ENCODE peak calls at places on chromosomes 2 and 18, in eight cellular contexts. J is stimulated activated CD8-positive, alpha-beta memory T cell treated with anti-CD3 and anti-CD28 coated beads, Interleukin-15, amount 100 ng/mL, for 1 hour; P is endothelial cell; I is AG09319; V is SW480; D is activated T-helper 1 cell treated with Interleukin-2 at 50 U/mL for 16 hours; T is Daoy; O is lower leg skin. A is an unnamed sample.
A peak's percentile ranks its signal among the peaks of the same experiment; 100 is the strongest.

GRCh38 chr18:2173464-2173863 is 397.8 kb downstream of the METTL4 start:
- DNase-seq in J (no peak), P (no peak), I (peak; percentile 57), V (no peak), D (no peak), T (peak; percentile 68), O (no peak), A (no peak)

GRCh38 chr2:150482667-150483260 is 4.7 kb downstream of the RND3 start:
- DNase-seq in J (no peak), P (no peak), I (no peak), V (no peak), D (no peak), T (no peak), O (no peak), A (no peak)

GRCh38 chr2:201558232-201558631 is 85.1 kb downstream of the TMEM237 start:
- DNase-seq in J (no peak), P (no peak), I (no peak), V (no peak), D (no peak), T (no peak), O (no peak), A (no peak)

GRCh38 chr2:20600756-20601325 is 50.1 kb downstream of the HS1BP3 start:
- DNase-seq in J (no peak), P (no peak), I (no peak), V (no peak), D (no peak), T (no peak), O (no peak), A (no peak)

GRCh38 chr18:45755936-45756335 is 32.0 kb downstream of the SLC14A1 start:
- DNase-seq in J (no peak), P (no peak), I (no peak), V (no peak), D (no peak), T (peak; percentile 55), O (peak; percentile 45), A (no peak)

GRCh38 chr2:105595536-105595935 is 149.2 kb upstream of the NCK2 start:
- DNase-seq in J (no peak), P (no peak), I (no peak), V (peak; percentile 63), D (no peak), T (peak; percentile 71), O (no peak), A (no peak)

GRCh38 chr2:49286045-49286444 is 131.7 kb upstream of the FSHR start:
- DNase-seq in J (no peak), P (no peak), I (no peak), V (no peak), D (no peak), T (no peak), O (no peak), A (no peak)

GRCh38 chr2:62267687-62268086 is 71.8 kb downstream of the B3GNT2 start:
- DNase-seq in J (no peak), P (no peak), I (no peak), V (no peak), D (no peak), T (no peak), O (peak; percentile 30), A (no peak)

GRCh38 chr2:45498661-45499550 is 112.2 kb downstream of the SRBD1 start:
- DNase-seq in J (no peak), P (no peak), I (no peak), V (no peak), D (no peak), T (no peak), O (no peak), A (no peak)

GRCh38 chr2:237465515-237466227 is 21.4 kb upstream of the MLPH start:
- DNase-seq in J (no peak), P (no peak), I (peak; percentile 86), V (peak; percentile 44), D (no peak), T (peak; percentile 94), O (no peak), A (no peak)

GRCh38 chr2:46876741-46877384 is 38.7 kb downstream of the MCFD2 start:
- DNase-seq in J (no peak), P (no peak), I (no peak), V (peak; percentile 84), D (no peak), T (peak; percentile 60), O (no peak), A (no peak)

GRCh38 chr2:157443795-157444642 is at the start of gene CYTIP:
- DNase-seq in J (no peak), P (no peak), I (no peak), V (no peak), D (no peak), T (no peak), O (peak; percentile 54), A (no peak)

GRCh38 chr2:237604960-237605359 is 14.4 kb upstream of the RAB17 start:
- DNase-seq in J (no peak), P (no peak), I (no peak), V (peak; percentile 17), D (no peak), T (no peak), O (no peak), A (no peak)

A was measured in activated gamma-delta T cell treated with anti-CD3 and anti-CD28 coated beads, Interleukin-2, amount 50 U/mL, for 16 hours.